ENCODE peak calls at places on chromosomes 16 and 17, in nine cellular contexts. F, Z, M, B, I, Q, L, J and X are unnamed samples.

GRCh38 chr17:79852748-79853147 is 13.5 kb upstream of the CBX4 start:
- DNase-seq in F (no peak), Z (no peak), M (no peak), B (no peak), I (no peak), Q (no peak), L (no peak), J (no peak), X (no peak)

GRCh38 chr16:27461483-27462171 is 59.7 kb downstream of the IL21R start:
- DNase-seq in F (no peak), Z (peak), M (no peak), B (no peak), I (no peak), Q (no peak), L (no peak), J (no peak), X (no peak)

GRCh38 chr16:1530883-1531637 is 2.4 kb upstream of the TMEM204 start:
- DNase-seq in F (no peak), Z (no peak), M (no peak), B (no peak), I (no peak), Q (no peak), L (peak), J (no peak), X (no peak)

GRCh38 chr16:10579965-10580918 is at the start of gene EMP2:
- DNase-seq in F (no peak), Z (peak), M (peak), B (peak), I (no peak), Q (peak), L (peak), J (no peak), X (no peak)

GRCh38 chr16:16992986-16993783 is 477.6 kb downstream of the XYLT1 start:
- DNase-seq in F (peak), Z (peak), M (no peak), B (no peak), I (peak), Q (no peak), L (no peak), J (no peak), X (no peak)

GRCh38 chr17:80886641-80887573 is 104.7 kb upstream of the CHMP6 start:
- DNase-seq in F (no peak), Z (peak), M (peak), B (no peak), I (no peak), Q (no peak), L (no peak), J (no peak), X (no peak)

GRCh38 chr16:57185446-57185944 is 344 bp downstream of the PSME3IP1 start:
- DNase-seq in F (no peak), Z (no peak), M (peak), B (peak), I (no peak), Q (peak), L (peak), J (peak), X (peak)

GRCh38 chr16:85137323-85138072 is 25.2 kb upstream of the CIBAR2 start:
- DNase-seq in F (no peak), Z (no peak), M (no peak), B (peak), I (no peak), Q (peak), L (peak), J (no peak), X (no peak)

GRCh38 chr17:30369995-30370394 is 8.7 kb upstream of the CPD start:
- DNase-seq in F (no peak), Z (no peak), M (no peak), B (no peak), I (no peak), Q (no peak), L (no peak), J (no peak), X (no peak)

GRCh38 chr16:80518436-80518835 is 22.4 kb upstream of the DYNLRB2 start:
- DNase-seq in F (no peak), Z (no peak), M (no peak), B (no peak), I (peak), Q (no peak), L (no peak), J (no peak), X (no peak)

GRCh38 chr16:28596115-28596630 is 677 bp downstream of the SULT1A2 start:
- DNase-seq in F (no peak), Z (no peak), M (no peak), B (no peak), I (no peak), Q (no peak), L (no peak), J (no peak), X (no peak)

GRCh38 chr17:32275060-32276042 is 9.7 kb downstream of the RHBDL3 start:
- DNase-seq in F (no peak), Z (no peak), M (no peak), B (no peak), I (no peak), Q (no peak), L (no peak), J (no peak), X (no peak)

GRCh38 chr17:72516772-72517399 is 396.1 kb downstream of the SOX9 start:
- DNase-seq in F (no peak), Z (no peak), M (no peak), B (no peak), I (no peak), Q (peak), L (no peak), J (no peak), X (no peak)

GRCh38 chr17:19306160-19307111 is 56.1 kb downstream of the B9D1 start:
- DNase-seq in F (peak), Z (no peak), M (no peak), B (no peak), I (peak), Q (peak), L (no peak), J (no peak), X (no peak)

GRCh38 chr17:40953876-40954275 is 12.9 kb downstream of the KRT39 start:
- DNase-seq in F (no peak), Z (no peak), M (no peak), B (no peak), I (no peak), Q (no peak), L (no peak), J (no peak), X (no peak)

GRCh38 chr17:78921437-78921971 is 3.7 kb downstream of the TIMP2 start:
- DNase-seq in F (no peak), Z (no peak), M (no peak), B (no peak), I (no peak), Q (peak), L (no peak), J (no peak), X (no peak)

GRCh38 chr17:68383443-68384321 is 73.6 kb downstream of the WIPI1 start:
- DNase-seq in F (no peak), Z (no peak), M (no peak), B (no peak), I (peak), Q (no peak), L (no peak), J (no peak), X (no peak)

GRCh38 chr17:14048169-14048568 is 21.1 kb upstream of the COX10 start:
- DNase-seq in F (no peak), Z (no peak), M (no peak), B (no peak), I (no peak), Q (no peak), L (no peak), J (no peak), X (no peak)

GRCh38 chr17:27609606-27610303 is 21.2 kb upstream of the LGALS9 start:
- DNase-seq in F (no peak), Z (no peak), M (no peak), B (no peak), I (peak), Q (peak), L (peak), J (no peak), X (no peak)

GRCh38 chr17:56108811-56109284 is 44.4 kb upstream of the ANKFN1 start:
- DNase-seq in F (no peak), Z (no peak), M (no peak), B (no peak), I (no peak), Q (no peak), L (peak), J (no peak), X (no peak)

GRCh38 chr17:33284022-33284421 is 9.1 kb downstream of the ASIC2 start:
- DNase-seq in F (no peak), Z (no peak), M (peak), B (no peak), I (no peak), Q (no peak), L (peak), J (no peak), X (no peak)

GRCh38 chr16:67186550-67186950 is 2.8 kb upstream of the MATCAP1 start:
- DNase-seq in F (no peak), Z (no peak), M (no peak), B (no peak), I (no peak), Q (no peak), L (no peak), J (no peak), X (no peak)

GRCh38 chr16:86293897-86294296 is 216.4 kb upstream of the FOXF1 start:
- DNase-seq in F (no peak), Z (no peak), M (no peak), B (no peak), I (no peak), Q (no peak), L (no peak), J (no peak), X (no peak)

GRCh38 chr17:48241770-48242497 is 134.4 kb downstream of the SNX11 start:
- DNase-seq in F (no peak), Z (no peak), M (no peak), B (no peak), I (no peak), Q (no peak), L (no peak), J (no peak), X (no peak)